ENCODE peak calls at places on chromosome 6, in seven cellular contexts. Q, D, Z, A, E, Y and I are unnamed samples. For H3K4me1 and H3K9me3, the result is how much of the 10 kb centered on the place peaks cover.

GRCh38 chr6:140636698-140637402 is 1262.4 kb upstream of the CITED2 start:
- DNase-seq in Z (no peak), Y (no peak), Q (no peak), E (no peak), A (peak), D (no peak), I (no peak)

GRCh38 chr6:9657994-9658393 is 756.9 kb downstream of the TFAP2A start:
- DNase-seq in D (peak), A (peak), Y (no peak), E (no peak), Q (no peak), Z (no peak), I (no peak)

GRCh38 chr6:117960906-117961700 is 54.0 kb downstream of the SLC35F1 start:
- DNase-seq in D (no peak), Z (no peak), A (peak), Y (no peak), E (no peak), Q (no peak), I (no peak)

GRCh38 chr6:52417675-52418111 is 2.4 kb upstream of the EFHC1 start:
- DNase-seq in E (peak), A (peak), Q (no peak), Z (no peak), Y (no peak), D (peak), I (no peak)

GRCh38 chr6:132464538-132465256 is 48.2 kb downstream of the STX7 start:
- DNase-seq in D (peak), E (no peak), Y (no peak), A (peak), Q (no peak), Z (no peak), I (no peak)

GRCh38 chr6:56628105-56628504 is 14.6 kb downstream of the DST start:
- DNase-seq in Y (no peak), Q (no peak), D (no peak), Z (no peak), A (no peak), E (no peak), I (no peak)

GRCh38 chr6:146910611-146911010 is 293.6 kb upstream of the STXBP5 start:
- DNase-seq in E (no peak), Z (no peak), D (no peak), Y (no peak), Q (no peak), A (no peak), I (no peak)

GRCh38 chr6:11224966-11225463 is 7.5 kb downstream of the NEDD9 start:
- DNase-seq in E (no peak), A (no peak), Q (no peak), Z (no peak), D (no peak), Y (no peak), I (no peak)

GRCh38 chr6:134741193-134741521 is 208.7 kb downstream of the ALDH8A1 start:
- DNase-seq in Q (no peak), Z (no peak), D (peak), Y (no peak), A (no peak), E (no peak), I (no peak)

GRCh38 chr6:142975272-142975805 is 30.4 kb upstream of the HIVEP2 start:
- DNase-seq in E (no peak), Q (no peak), Z (no peak), D (peak), A (no peak), Y (no peak), I (no peak)

GRCh38 chr6:137213813-137214212 is 5.4 kb downstream of the IFNGR1 start:
- DNase-seq in Y (no peak), A (no peak), D (no peak), Q (no peak), E (no peak), Z (no peak), I (no peak)

GRCh38 chr6:169935348-169935718 is 183.9 kb downstream of the ERMARD start:
- DNase-seq in A (no peak), Q (no peak), E (no peak), Y (no peak), D (peak), Z (no peak), I (no peak)

GRCh38 chr6:107732461-107732860 is 91.7 kb downstream of the SCML4 start:
- DNase-seq in Q (no peak), Y (no peak), Z (no peak), A (no peak), E (no peak), D (no peak), I (no peak)
- H3K4me1 ChIP-seq in Q (under half), Y (half or more), Z (under half), A (under half), E (under half), D (under half), I (under half)

GRCh38 chr6:85252552-85252951 is 197.3 kb upstream of the NT5E start:
- DNase-seq in Y (no peak), E (no peak), A (no peak), D (no peak), Q (no peak), Z (no peak), I (no peak)
- H3K9me3 ChIP-seq in Y (under half), E (under half), A (under half), D (under half), Q (under half), Z (under half), I (under half)

DNA sequence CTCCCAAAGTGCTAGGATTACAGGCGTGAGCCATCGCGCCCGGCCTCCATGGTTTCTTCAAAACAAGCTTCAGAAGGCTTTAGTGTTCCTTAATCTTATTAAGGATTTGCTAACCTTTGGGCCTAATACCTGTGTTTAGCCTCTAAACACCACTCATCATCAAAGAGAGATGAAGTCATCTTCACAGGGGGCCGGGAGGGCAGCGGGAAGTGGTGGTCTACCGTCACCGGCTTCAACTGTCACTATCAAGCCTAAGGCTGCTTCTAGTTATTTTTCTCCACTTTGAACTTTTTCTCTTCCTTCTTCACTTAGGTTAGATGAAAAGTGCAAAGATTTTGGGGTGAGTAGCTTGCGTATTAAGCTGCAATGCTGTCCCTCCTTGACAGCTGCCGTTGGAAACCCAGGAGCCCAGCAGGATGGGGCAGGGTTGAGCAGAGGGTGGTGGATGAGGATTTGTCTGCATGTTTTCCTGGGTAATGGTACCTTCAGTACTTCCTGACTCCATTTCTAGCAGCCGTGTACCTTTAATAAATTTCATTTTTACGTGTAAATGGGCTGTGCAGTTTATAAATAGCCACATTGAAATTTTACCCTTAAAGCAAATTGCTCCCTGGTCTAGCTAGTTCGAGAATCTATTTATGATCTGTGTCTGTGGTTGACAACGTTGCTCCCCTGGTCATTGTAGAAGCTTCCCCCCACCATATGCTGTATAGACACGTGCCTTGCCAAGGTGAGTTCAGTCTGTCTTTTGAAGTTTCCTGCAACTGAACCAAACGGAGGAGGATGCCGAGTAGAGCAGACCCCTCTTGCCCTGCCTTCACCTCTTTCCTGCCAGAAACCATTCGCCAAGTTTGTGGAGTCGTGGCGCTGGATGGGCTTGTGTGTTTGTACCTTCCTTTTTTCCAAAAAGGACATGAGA is 64.8 kb downstream of the SYNJ2 start:
- DNase-seq in E (no peak), Z (peak), Q (no peak), D (no peak), Y (no peak), A (no peak), I (no peak)
- H3K27ac ChIP-seq in E (no peak), Z (no peak), Q (no peak), D (peak), Y (no peak), A (no peak), I (peak)

DNA sequence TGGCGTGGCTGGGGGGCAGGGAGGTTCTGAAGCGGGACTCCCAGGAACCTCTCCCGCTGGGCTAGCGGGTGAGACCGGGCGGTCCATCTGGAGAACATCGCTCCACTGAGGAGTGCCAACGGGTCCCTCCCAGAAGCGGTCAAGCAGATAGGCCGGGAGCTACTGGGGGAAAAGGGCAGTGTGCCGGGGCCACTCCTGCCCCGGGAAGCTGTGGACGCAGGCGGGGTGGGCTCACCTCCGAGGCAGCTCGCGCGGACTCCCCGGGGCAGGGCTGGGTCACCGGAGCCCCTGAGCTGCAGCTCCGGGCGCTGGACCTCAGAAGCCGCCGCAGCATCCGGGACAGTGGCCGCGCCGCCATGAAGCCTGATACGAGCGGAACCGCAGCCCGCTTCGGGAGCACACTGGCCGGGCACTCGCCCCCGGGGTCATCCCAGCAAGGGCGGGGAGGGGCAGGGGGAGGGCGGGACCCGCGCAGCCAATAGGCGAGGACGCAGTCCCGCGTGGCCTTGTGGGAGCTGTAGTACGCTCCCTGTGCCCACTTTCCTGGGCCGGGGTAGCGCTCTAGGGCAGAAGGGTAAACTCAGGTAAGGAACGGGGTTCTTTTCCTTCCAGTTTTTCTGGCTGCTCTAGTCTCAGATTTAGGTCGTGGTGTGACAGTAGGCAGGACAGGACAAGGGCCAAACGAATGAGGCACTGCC is at the start of gene MOCS1:
- DNase-seq in A (peak), Z (peak), E (peak), Y (no peak), D (peak), Q (peak), I (peak)
- H3K4me1 ChIP-seq in A (under half), Z (under half), E (under half), Y (under half), D (under half), Q (under half), I (half or more)

DNA sequence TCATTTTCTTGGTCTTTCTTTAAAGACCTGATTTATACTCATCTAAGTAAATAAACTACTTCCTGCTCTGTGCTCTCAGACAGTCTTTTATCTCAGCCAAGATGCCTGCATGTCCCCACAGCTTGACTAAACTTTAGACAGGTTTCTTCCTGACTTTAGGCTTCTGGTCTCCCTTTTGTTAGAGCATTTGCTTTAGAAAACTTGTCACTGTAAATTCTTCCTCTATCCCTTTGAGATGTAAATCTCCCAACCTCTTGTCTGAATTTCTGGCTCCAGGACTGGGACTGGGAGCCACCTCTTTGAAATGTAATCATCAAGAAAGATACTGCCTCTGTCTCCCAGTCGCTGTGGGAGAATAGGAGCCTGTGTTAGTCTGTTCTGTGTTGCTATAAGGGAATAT is 739.9 kb downstream of the C6orf118 start:
- DNase-seq in D (no peak), Z (no peak), A (no peak), Y (no peak), Q (no peak), E (no peak), I (no peak)
- H3K9me3 ChIP-seq in D (under half), Z (under half), A (under half), Y (under half), Q (under half), E (under half), I (under half)

DNA sequence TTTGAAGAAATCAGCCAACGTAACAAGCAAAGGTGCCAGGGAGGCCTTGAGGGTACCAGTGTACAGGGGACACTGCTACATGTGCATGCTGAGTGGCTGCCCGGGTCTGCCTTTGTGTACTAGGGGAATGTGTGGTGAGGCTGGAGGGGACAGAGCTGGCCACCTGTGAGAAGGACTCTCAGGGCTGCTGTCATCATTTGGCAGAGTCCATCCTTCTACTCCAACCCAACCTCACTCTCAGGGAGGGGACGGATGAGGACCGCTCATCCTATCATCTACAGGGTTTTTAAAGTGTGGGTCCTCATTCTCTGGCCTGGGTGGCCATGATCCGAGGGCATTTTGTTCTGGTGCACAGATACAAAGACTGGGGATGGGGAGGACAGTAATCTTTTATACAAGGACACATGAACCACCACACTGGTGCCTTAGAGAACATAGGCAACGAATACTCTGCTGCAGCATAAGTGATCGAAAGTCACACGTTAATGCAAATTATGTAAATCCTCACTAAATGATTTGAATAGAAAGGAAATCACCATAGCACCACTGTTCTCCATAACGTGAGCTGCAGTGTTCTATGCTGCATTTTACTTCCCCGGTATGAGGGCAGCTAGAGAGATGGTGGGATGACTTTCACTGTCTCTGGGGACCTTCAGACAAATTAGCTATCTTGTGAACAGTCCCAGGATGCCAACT is 181.4 kb downstream of the GMPR start:
- DNase-seq in Y (no peak), A (no peak), D (no peak), Z (no peak), Q (no peak), E (no peak), I (no peak)
- H3K27ac ChIP-seq in Y (peak), A (peak), D (no peak), Z (peak), Q (peak), E (no peak), I (no peak)

DNA sequence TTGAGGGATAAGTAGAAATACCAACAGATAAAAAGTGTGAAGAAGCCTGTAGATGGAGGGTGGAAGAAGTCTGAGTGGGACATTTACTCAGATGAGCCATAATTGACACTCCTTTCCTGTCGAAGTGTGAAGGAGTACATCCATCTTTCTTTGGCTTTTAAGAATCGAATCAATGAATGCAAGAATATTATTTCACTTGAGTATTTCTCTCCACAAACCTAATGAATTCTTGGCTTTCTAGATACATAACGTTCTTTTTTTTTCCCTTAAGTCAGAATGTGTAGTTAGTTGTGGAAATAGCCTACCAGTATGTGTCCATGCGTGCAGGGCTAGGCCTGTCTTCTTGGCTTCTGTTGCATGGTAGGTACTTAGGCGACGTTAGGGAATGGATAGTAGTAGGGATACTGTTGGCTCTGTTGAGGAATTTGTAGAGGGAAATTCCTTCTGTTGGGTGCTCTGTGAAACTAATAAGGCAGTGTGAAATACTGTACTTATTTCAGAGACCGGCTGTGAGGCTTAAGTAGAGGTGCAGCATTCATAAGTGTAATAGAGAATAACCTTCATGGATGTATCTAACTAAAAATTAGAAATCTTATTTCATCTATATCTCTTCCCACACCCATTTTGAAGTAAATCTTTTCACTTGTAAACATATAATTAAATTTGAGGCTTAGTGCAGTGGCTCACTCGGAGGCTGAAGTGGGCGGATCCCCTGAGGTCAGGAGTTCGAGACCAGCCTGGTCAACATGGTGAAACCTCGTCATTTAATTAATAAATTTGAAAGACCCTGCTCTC is 1.5 kb downstream of the RPS18 start:
- DNase-seq in Y (no peak), Q (no peak), A (peak), D (no peak), E (no peak), Z (no peak), I (no peak)
- H3K4me1 ChIP-seq in Y (half or more), Q (half or more), A (under half), D (under half), E (under half), Z (half or more), I (half or more)

GRCh38 chr6:333379-334002 is 41.2 kb downstream of the DUSP22 start:
- DNase-seq in Z (peak), Y (no peak), D (no peak), Q (peak), E (no peak), A (no peak), I (no peak)
- H3K9me3 ChIP-seq in Z (under half), Y (under half), D (under half), Q (under half), E (under half), A (under half), I (under half)